ENCODE peak calls at places on chromosomes 3 and 15, in seven cellular contexts. One of them, this sample, is unnamed.

GRCh38 chr3:154430014-154430413 is at the start of gene GPR149:
- DNase-seq in kidney: no peak
- DNase-seq in SK-N-SH: peak
- DNase-seq in Karpas-422: no peak
- DNase-seq in WERI-Rb-1: peak
- DNase-seq in lower lobe of right lung: no peak
- DNase-seq in transverse colon: no peak
- DNase-seq in this sample: no peak

GRCh38 chr3:148697311-148698189 is at the start of gene AGTR1:
- DNase-seq in Karpas-422: no peak
- DNase-seq in kidney: peak
- DNase-seq in lower lobe of right lung: peak
- DNase-seq in WERI-Rb-1: peak
- DNase-seq in transverse colon: peak
- DNase-seq in SK-N-SH: peak
- DNase-seq in this sample: peak

GRCh38 chr15:55741592-55742497 is 1.1 kb downstream of the PRTG start:
- DNase-seq in SK-N-SH: peak
- DNase-seq in WERI-Rb-1: peak
- DNase-seq in lower lobe of right lung: no peak
- DNase-seq in kidney: no peak
- DNase-seq in transverse colon: no peak
- DNase-seq in Karpas-422: no peak
- DNase-seq in this sample: peak

GRCh38 chr3:149999421-149999820 is 28.7 kb upstream of the PFN2 start:
- DNase-seq in kidney: no peak
- DNase-seq in WERI-Rb-1: no peak
- DNase-seq in lower lobe of right lung: no peak
- DNase-seq in SK-N-SH: no peak
- DNase-seq in Karpas-422: no peak
- DNase-seq in transverse colon: no peak
- DNase-seq in this sample: no peak

GRCh38 chr15:27797765-27798164 is 301.4 kb downstream of the OCA2 start:
- DNase-seq in kidney: no peak
- DNase-seq in lower lobe of right lung: no peak
- DNase-seq in WERI-Rb-1: no peak
- DNase-seq in Karpas-422: no peak
- DNase-seq in SK-N-SH: no peak
- DNase-seq in transverse colon: no peak
- DNase-seq in this sample: no peak

GRCh38 chr15:61383421-61383820 is 154.3 kb upstream of the RORA start:
- DNase-seq in WERI-Rb-1: no peak
- DNase-seq in Karpas-422: no peak
- DNase-seq in kidney: no peak
- DNase-seq in SK-N-SH: no peak
- DNase-seq in lower lobe of right lung: no peak
- DNase-seq in transverse colon: no peak
- DNase-seq in this sample: peak

GRCh38 chr3:57423335-57423734 is 120.8 kb downstream of the DNAH12 start:
- DNase-seq in Karpas-422: no peak
- DNase-seq in kidney: no peak
- DNase-seq in transverse colon: no peak
- DNase-seq in SK-N-SH: no peak
- DNase-seq in lower lobe of right lung: no peak
- DNase-seq in WERI-Rb-1: no peak
- DNase-seq in this sample: no peak

GRCh38 chr15:44137750-44138149 is 57.3 kb downstream of the FRMD5 start:
- DNase-seq in transverse colon: peak
- DNase-seq in kidney: no peak
- DNase-seq in WERI-Rb-1: no peak
- DNase-seq in SK-N-SH: peak
- DNase-seq in lower lobe of right lung: no peak
- DNase-seq in Karpas-422: no peak
- DNase-seq in this sample: peak

GRCh38 chr3:108124337-108125150 is 33.7 kb upstream of the CD47 start:
- DNase-seq in Karpas-422: peak
- DNase-seq in WERI-Rb-1: no peak
- DNase-seq in kidney: no peak
- DNase-seq in SK-N-SH: no peak
- DNase-seq in transverse colon: peak
- DNase-seq in lower lobe of right lung: no peak
- DNase-seq in this sample: no peak

GRCh38 chr3:166248784-166249183 is 411.6 kb upstream of the BCHE start:
- DNase-seq in SK-N-SH: no peak
- DNase-seq in WERI-Rb-1: no peak
- DNase-seq in Karpas-422: no peak
- DNase-seq in lower lobe of right lung: no peak
- DNase-seq in kidney: no peak
- DNase-seq in transverse colon: no peak
- DNase-seq in this sample: no peak

GRCh38 chr15:37056168-37056893 is 44.0 kb downstream of the MEIS2 start:
- DNase-seq in lower lobe of right lung: no peak
- DNase-seq in WERI-Rb-1: no peak
- DNase-seq in SK-N-SH: no peak
- DNase-seq in transverse colon: no peak
- DNase-seq in Karpas-422: no peak
- DNase-seq in kidney: peak
- DNase-seq in this sample: no peak

GRCh38 chr3:58072046-58072445 is 63.8 kb downstream of the FLNB start:
- DNase-seq in Karpas-422: no peak
- DNase-seq in SK-N-SH: no peak
- DNase-seq in transverse colon: no peak
- DNase-seq in WERI-Rb-1: no peak
- DNase-seq in lower lobe of right lung: no peak
- DNase-seq in kidney: no peak
- DNase-seq in this sample: no peak

GRCh38 chr3:157093096-157093495 is 66.9 kb downstream of the CCNL1 start:
- DNase-seq in WERI-Rb-1: no peak
- DNase-seq in SK-N-SH: no peak
- DNase-seq in transverse colon: no peak
- DNase-seq in Karpas-422: no peak
- DNase-seq in kidney: no peak
- DNase-seq in lower lobe of right lung: no peak
- DNase-seq in this sample: no peak

GRCh38 chr3:53082736-53083135 is 36.9 kb upstream of the SFMBT1 start:
- DNase-seq in SK-N-SH: no peak
- DNase-seq in WERI-Rb-1: no peak
- DNase-seq in lower lobe of right lung: no peak
- DNase-seq in Karpas-422: no peak
- DNase-seq in kidney: no peak
- DNase-seq in transverse colon: no peak
- DNase-seq in this sample: no peak

GRCh38 chr3:107061466-107061865 is 315.8 kb upstream of the CCDC54 start:
- DNase-seq in transverse colon: no peak
- DNase-seq in kidney: no peak
- DNase-seq in Karpas-422: no peak
- DNase-seq in SK-N-SH: no peak
- DNase-seq in lower lobe of right lung: no peak
- DNase-seq in WERI-Rb-1: no peak
- DNase-seq in this sample: no peak

GRCh38 chr15:83200162-83200561 is 7.5 kb downstream of the HDGFL3 start:
- DNase-seq in Karpas-422: no peak
- DNase-seq in SK-N-SH: no peak
- DNase-seq in lower lobe of right lung: no peak
- DNase-seq in transverse colon: no peak
- DNase-seq in kidney: no peak
- DNase-seq in WERI-Rb-1: no peak
- DNase-seq in this sample: no peak

GRCh38 chr3:17590465-17590864 is 152.0 kb downstream of the TBC1D5 start:
- DNase-seq in transverse colon: no peak
- DNase-seq in SK-N-SH: no peak
- DNase-seq in kidney: no peak
- DNase-seq in Karpas-422: no peak
- DNase-seq in lower lobe of right lung: no peak
- DNase-seq in WERI-Rb-1: no peak
- DNase-seq in this sample: no peak

GRCh38 chr3:178036745-178037144 is 499.5 kb upstream of the KCNMB2 start:
- DNase-seq in WERI-Rb-1: no peak
- DNase-seq in transverse colon: no peak
- DNase-seq in lower lobe of right lung: no peak
- DNase-seq in SK-N-SH: no peak
- DNase-seq in Karpas-422: no peak
- DNase-seq in kidney: no peak
- DNase-seq in this sample: no peak

GRCh38 chr3:127177226-127177625 is 15.7 kb upstream of the PRR23E start:
- DNase-seq in WERI-Rb-1: peak
- DNase-seq in kidney: no peak
- DNase-seq in lower lobe of right lung: no peak
- DNase-seq in Karpas-422: peak
- DNase-seq in SK-N-SH: no peak
- DNase-seq in transverse colon: no peak
- DNase-seq in this sample: peak

GRCh38 chr3:149299938-149300791 is 33.3 kb downstream of the TM4SF18 start:
- DNase-seq in kidney: no peak
- DNase-seq in WERI-Rb-1: no peak
- DNase-seq in lower lobe of right lung: no peak
- DNase-seq in SK-N-SH: no peak
- DNase-seq in Karpas-422: no peak
- DNase-seq in transverse colon: peak
- DNase-seq in this sample: peak

GRCh38 chr3:112687621-112688020 is 46.7 kb upstream of the CCDC80 start:
- DNase-seq in SK-N-SH: no peak
- DNase-seq in kidney: no peak
- DNase-seq in transverse colon: no peak
- DNase-seq in lower lobe of right lung: no peak
- DNase-seq in Karpas-422: no peak
- DNase-seq in WERI-Rb-1: no peak
- DNase-seq in this sample: no peak

GRCh38 chr3:39067286-39067685 is 15.5 kb downstream of the WDR48 start:
- DNase-seq in WERI-Rb-1: no peak
- DNase-seq in kidney: no peak
- DNase-seq in SK-N-SH: no peak
- DNase-seq in transverse colon: no peak
- DNase-seq in lower lobe of right lung: no peak
- DNase-seq in Karpas-422: no peak
- DNase-seq in this sample: no peak

GRCh38 chr3:132342183-132342582 is 25.0 kb downstream of the ACP3 start:
- DNase-seq in Karpas-422: no peak
- DNase-seq in lower lobe of right lung: no peak
- DNase-seq in kidney: no peak
- DNase-seq in transverse colon: no peak
- DNase-seq in WERI-Rb-1: no peak
- DNase-seq in SK-N-SH: no peak
- DNase-seq in this sample: peak

GRCh38 chr3:23263796-23264195 is 60.7 kb downstream of the UBE2E2 start:
- DNase-seq in kidney: no peak
- DNase-seq in lower lobe of right lung: no peak
- DNase-seq in Karpas-422: no peak
- DNase-seq in SK-N-SH: no peak
- DNase-seq in WERI-Rb-1: no peak
- DNase-seq in transverse colon: no peak
- DNase-seq in this sample: no peak

GRCh38 chr15:70559223-70559823 is 204.0 kb downstream of the UACA start:
- DNase-seq in Karpas-422: no peak
- DNase-seq in transverse colon: peak
- DNase-seq in SK-N-SH: peak
- DNase-seq in WERI-Rb-1: no peak
- DNase-seq in kidney: peak
- DNase-seq in lower lobe of right lung: no peak
- DNase-seq in this sample: peak

GRCh38 chr15:42498212-42499038 is 3.0 kb downstream of the SNAP23 start:
- DNase-seq in transverse colon: no peak
- DNase-seq in kidney: no peak
- DNase-seq in SK-N-SH: no peak
- DNase-seq in Karpas-422: no peak
- DNase-seq in WERI-Rb-1: no peak
- DNase-seq in lower lobe of right lung: no peak
- DNase-seq in this sample: no peak
- H3K27ac ChIP-seq in transverse colon: peak
- H3K27ac ChIP-seq in kidney: no peak
- H3K27ac ChIP-seq in SK-N-SH: no peak
- H3K27ac ChIP-seq in Karpas-422: peak
- H3K27ac ChIP-seq in WERI-Rb-1: no peak
- H3K27ac ChIP-seq in lower lobe of right lung: peak
- H3K27ac ChIP-seq in this sample: no peak

DNA sequence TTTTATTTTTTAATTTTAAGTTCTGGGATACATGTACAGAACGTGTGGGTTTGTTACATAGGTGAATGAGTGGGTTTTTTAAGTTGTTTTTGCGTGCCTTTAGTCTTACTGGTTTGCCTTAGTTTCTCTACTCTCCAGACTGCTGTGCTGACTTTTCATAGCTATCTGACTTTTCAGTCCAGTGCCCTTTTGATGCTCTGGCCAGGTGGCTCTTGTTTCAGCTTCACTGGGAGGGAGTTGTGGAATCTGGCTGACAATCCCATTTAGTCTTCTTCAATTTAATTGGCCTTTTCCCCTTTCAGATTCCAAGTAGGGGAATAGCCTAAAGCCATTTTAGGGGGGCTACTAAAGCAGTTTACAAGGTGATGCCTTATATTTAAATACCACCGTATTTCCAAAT is 30.1 kb downstream of the FNDC3B start:
- DNase-seq in WERI-Rb-1: no peak
- DNase-seq in transverse colon: no peak
- DNase-seq in kidney: no peak
- DNase-seq in Karpas-422: no peak
- DNase-seq in lower lobe of right lung: no peak
- DNase-seq in SK-N-SH: no peak
- DNase-seq in this sample: no peak
- H3K27ac ChIP-seq in WERI-Rb-1: no peak
- H3K27ac ChIP-seq in transverse colon: peak
- H3K27ac ChIP-seq in kidney: no peak
- H3K27ac ChIP-seq in Karpas-422: no peak
- H3K27ac ChIP-seq in lower lobe of right lung: no peak
- H3K27ac ChIP-seq in SK-N-SH: no peak
- H3K27ac ChIP-seq in this sample: peak

GRCh38 chr15:38070778-38071177 is 136.3 kb downstream of the TMCO5A start:
- DNase-seq in lower lobe of right lung: no peak
- DNase-seq in WERI-Rb-1: no peak
- DNase-seq in transverse colon: no peak
- DNase-seq in SK-N-SH: no peak
- DNase-seq in Karpas-422: no peak
- DNase-seq in kidney: no peak
- DNase-seq in this sample: no peak
- H3K27ac ChIP-seq in lower lobe of right lung: no peak
- H3K27ac ChIP-seq in WERI-Rb-1: no peak
- H3K27ac ChIP-seq in transverse colon: peak
- H3K27ac ChIP-seq in SK-N-SH: no peak
- H3K27ac ChIP-seq in Karpas-422: no peak
- H3K27ac ChIP-seq in kidney: no peak
- H3K27ac ChIP-seq in this sample: no peak

DNA sequence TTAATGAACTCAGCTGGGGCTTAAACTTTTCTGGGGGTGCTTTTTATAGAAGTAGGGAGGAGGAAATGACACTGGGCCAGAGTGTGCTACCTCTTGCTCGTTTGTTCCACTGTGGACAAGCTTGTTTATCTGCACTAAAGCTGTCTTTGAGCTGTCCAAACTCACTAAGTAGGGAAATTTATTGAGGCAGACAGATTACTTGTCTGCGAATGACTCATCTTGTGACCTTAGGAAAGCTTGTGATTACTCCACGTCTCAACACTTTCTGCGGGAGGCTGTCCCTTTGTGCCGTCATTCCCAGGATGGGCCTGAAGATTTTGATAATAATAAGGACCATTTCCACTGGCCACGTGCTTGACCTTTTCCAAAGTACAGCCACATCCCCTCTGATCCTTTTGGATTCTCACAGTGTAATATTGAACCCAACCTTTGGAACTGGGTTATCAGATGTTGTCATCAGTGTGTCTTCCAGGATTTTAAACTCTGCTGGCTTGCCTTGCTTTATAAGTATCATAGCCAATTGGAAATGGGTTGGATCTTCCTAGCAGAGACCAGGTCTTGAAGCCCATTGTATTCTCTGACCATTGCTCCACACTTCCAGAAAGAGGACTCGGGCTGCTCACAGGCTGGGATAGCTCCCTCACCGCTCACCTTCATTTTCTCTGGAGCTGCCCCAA is 84.7 kb downstream of the AGBL1 start:
- DNase-seq in SK-N-SH: no peak
- DNase-seq in WERI-Rb-1: peak
- DNase-seq in kidney: no peak
- DNase-seq in transverse colon: no peak
- DNase-seq in Karpas-422: no peak
- DNase-seq in lower lobe of right lung: no peak
- DNase-seq in this sample: no peak
- H3K27ac ChIP-seq in SK-N-SH: peak
- H3K27ac ChIP-seq in WERI-Rb-1: peak
- H3K27ac ChIP-seq in kidney: no peak
- H3K27ac ChIP-seq in transverse colon: no peak
- H3K27ac ChIP-seq in Karpas-422: no peak
- H3K27ac ChIP-seq in lower lobe of right lung: no peak
- H3K27ac ChIP-seq in this sample: peak